ENCODE peak calls at places on chromosomes 3 and 15, in eight cellular contexts. J is stomach, L is H1, B is ovary, H is sigmoid colon, Y is esophagus muscularis mucosa, D is K562, R is tibial nerve. K is an unnamed sample.

GRCh38 chr3:141331370-141332318 is 36.7 kb upstream of the ZBTB38 start:
- DNase-seq in B (no peak), L (no peak), D (peak; percentile 68), J (no peak), Y (no peak), H (peak; percentile 78), R (peak; percentile 39), K (peak; percentile 84)

GRCh38 chr3:178304758-178305157 is 231.5 kb upstream of the KCNMB2 start:
- DNase-seq in L (no peak), J (no peak), D (no peak), B (no peak), Y (no peak), H (no peak), R (no peak), K (no peak)

GRCh38 chr3:136882575-136882974 is 20.6 kb downstream of the NCK1 start:
- DNase-seq in B (no peak), D (peak; percentile 57), H (no peak), R (no peak), J (no peak), Y (no peak), L (no peak), K (no peak)

GRCh38 chr3:141332436-141332835 is 35.9 kb upstream of the ZBTB38 start:
- DNase-seq in D (no peak), J (no peak), R (no peak), Y (no peak), B (no peak), L (no peak), H (no peak), K (no peak)

GRCh38 chr3:162370136-162370535 is 873.5 kb downstream of the OTOL1 start:
- DNase-seq in L (no peak), D (no peak), R (no peak), Y (no peak), B (no peak), J (no peak), H (no peak), K (no peak)

GRCh38 chr3:142724682-142725351 is 983 bp downstream of the TRPC1 start:
- DNase-seq in D (peak; percentile 36), R (peak; percentile 16), L (peak; percentile 34), B (peak; percentile 62), H (peak; percentile 71), J (no peak), Y (no peak), K (peak; percentile 63)

GRCh38 chr15:43209059-43209824 is 11.6 kb downstream of the EPB42 start:
- DNase-seq in H (no peak), D (peak; percentile 64), B (no peak), Y (peak; percentile 86), L (no peak), R (no peak), J (no peak), K (no peak)

GRCh38 chr15:41882689-41883483 is 11.0 kb downstream of the SPTBN5 start:
- DNase-seq in D (no peak), B (no peak), R (no peak), Y (no peak), L (no peak), J (peak; percentile 43), H (no peak), K (no peak)

GRCh38 chr3:194654443-194654842 is 17.5 kb downstream of the LSG1 start:
- DNase-seq in H (no peak), D (no peak), Y (no peak), B (no peak), L (no peak), J (no peak), R (no peak), K (no peak)

GRCh38 chr3:16013563-16013962 is 160.9 kb upstream of the GALNT15 start:
- DNase-seq in L (no peak), J (no peak), R (no peak), D (no peak), H (no peak), B (no peak), Y (no peak), K (no peak)

GRCh38 chr3:19886404-19886803 is 47.6 kb downstream of the EFHB start:
- DNase-seq in Y (no peak), D (no peak), H (no peak), R (no peak), B (no peak), J (no peak), L (no peak), K (no peak)

GRCh38 chr15:60620707-60621106 is 141.8 kb upstream of the ICE2 start:
- DNase-seq in H (peak; percentile 86), R (no peak), L (no peak), D (no peak), B (no peak), J (no peak), Y (no peak), K (peak; percentile 76)

DNA sequence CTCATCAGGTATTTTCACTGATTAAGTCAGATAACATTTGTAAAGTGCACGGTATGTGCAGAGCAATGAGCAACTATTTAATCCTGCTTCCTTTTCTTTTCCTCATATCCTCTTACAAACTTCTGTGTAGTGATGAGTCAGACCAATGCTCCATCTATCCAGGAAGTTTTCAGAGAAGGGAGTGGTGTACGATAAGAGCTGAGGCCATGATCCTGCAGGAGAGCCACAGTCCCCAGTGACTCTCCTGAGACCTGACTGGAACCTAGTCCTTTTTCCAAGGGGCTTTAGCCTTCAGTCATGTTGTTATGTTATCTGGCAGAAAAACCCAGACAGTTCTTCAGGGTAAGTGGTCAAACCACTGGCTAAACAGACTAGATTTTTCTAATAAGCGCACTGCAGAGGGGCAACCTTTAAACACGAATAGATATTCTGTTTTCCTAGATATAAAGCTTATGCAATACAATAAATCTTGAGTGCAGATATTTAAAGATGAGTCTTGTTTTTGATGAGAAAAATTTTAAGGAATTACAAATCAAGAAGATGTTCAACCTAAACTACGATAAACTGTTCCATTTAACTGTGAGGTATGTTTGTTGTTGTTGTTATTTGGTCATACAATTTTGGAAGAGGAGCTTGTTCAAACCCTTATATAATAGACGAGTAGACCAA is 110.5 kb upstream of the RAP2B start:
- DNase-seq in L (no peak), Y (peak; percentile 57), D (peak; percentile 69), B (no peak), J (no peak), H (no peak), R (no peak), K (no peak)
- TF ChIP-seq POLR2A in L (no peak), Y (no peak), D (no peak), B (no peak), J (no peak), H (no peak), R (no peak), K (no peak)

GRCh38 chr3:170357176-170357919 is at the start of gene SKIL:
- DNase-seq in H (peak; percentile 99), J (peak; percentile 99), R (peak; percentile 98), L (no peak), B (peak; percentile 98), D (peak; percentile 82), Y (peak; percentile 99), K (peak; percentile 98)

GRCh38 chr3:170359178-170359704 is 1.7 kb downstream of the SKIL start:
- DNase-seq in J (no peak), B (no peak), D (no peak), L (no peak), R (no peak), Y (no peak), H (no peak), K (no peak)

GRCh38 chr3:170355738-170356595 is 1.5 kb upstream of the SKIL start:
- DNase-seq in H (peak; percentile 71), B (peak; percentile 64), D (peak; percentile 35), J (peak; percentile 35), R (peak; percentile 40), Y (no peak), L (no peak), K (peak; percentile 72)

GRCh38 chr3:170357920-170358854 is 672 bp downstream of the SKIL start:
- DNase-seq in D (peak; percentile 86), R (peak; percentile 76), H (peak; percentile 92), B (peak; percentile 90), L (no peak), Y (peak; percentile 97), J (peak; percentile 80), K (peak; percentile 94)

DNA sequence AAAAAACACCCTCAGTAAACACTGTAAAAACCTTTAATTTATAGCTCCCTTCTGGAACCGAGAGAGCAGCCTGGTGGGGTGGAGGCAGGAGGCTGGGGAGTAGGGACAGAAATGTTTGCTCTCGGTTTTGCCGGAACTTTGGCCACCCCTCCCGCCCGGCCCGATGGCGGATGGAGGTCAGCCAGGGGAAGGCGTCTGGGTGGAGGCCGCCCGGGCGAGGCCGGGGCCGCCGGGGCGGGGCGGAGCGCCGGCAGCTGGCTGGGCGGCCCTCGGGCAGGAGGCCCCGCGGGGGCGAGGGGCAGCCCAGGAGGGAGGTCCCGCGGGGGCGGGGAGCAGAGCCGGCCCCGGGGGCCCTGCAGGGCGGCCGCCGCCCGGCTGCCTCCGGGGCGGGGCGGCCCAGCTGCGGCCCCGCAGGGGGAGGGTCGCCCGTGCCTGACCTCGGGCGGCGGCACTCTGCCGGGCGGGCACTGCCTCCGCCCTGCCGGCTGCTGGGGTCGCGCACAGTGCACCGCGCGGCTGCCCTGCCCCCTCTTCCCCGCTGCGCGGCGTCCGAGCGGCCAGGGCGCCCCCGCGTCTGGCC is 829 bp upstream of the SKIL start:
- DNase-seq in J (peak; percentile 87), R (peak; percentile 68), L (peak; percentile 69), H (peak; percentile 90), Y (peak; percentile 95), B (peak; percentile 89), D (peak; percentile 93), K (peak; percentile 90)
- TF ChIP-seq EP300 in J (no peak), R (peak; percentile 61), L (no peak), H (no peak), Y (no peak), B (no peak), D (peak; percentile 26), K (no peak)

DNA sequence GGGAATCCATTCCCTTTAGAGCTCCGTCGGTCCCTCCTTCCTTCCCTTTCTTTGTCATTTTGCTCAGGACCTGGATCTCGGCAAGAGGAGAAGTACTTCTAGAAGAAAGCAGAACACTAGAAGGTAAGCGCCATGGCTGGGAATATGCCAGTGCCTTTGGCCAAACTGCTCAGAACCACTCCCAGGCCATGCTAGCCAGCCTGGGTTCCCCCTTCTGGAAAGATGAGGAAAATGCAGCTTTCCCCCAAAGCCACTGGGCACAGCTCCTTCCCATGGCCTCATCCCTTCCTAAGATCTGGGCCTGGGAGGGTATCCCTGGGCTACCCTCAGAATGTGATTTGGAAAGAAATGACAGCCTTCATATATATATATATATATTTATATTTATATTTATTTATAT is 6.3 kb upstream of the ISL2 start:
- DNase-seq in D (peak; percentile 28), H (peak; percentile 80), R (peak; percentile 55), B (no peak), J (peak; percentile 77), L (no peak), Y (no peak), K (no peak)
- H3K27me3 ChIP-seq in D (no peaks in the 10 kb centered on the region), H (peaks cover 34% of the 10 kb centered on the region), R (peaks cover 5% of the 10 kb centered on the region), B (no peaks in the 10 kb centered on the region), J (peaks cover 15% of the 10 kb centered on the region), L (peaks cover 10% of the 10 kb centered on the region), Y (no peaks in the 10 kb centered on the region), K (peaks cover 55% of the 10 kb centered on the region)

GRCh38 chr3:121748638-121749275 is 784 bp downstream of the GOLGB1 start:
- DNase-seq in L (no peak), Y (no peak), J (peak; percentile 77), R (no peak), D (no peak), B (no peak), H (no peak), K (no peak)
- TF ChIP-seq POLR2A in L (no peak), Y (no peak), J (no peak), R (no peak), D (no peak), B (no peak), H (no peak), K (no peak)

K was measured in suprapubic skin.